ENCODE peak calls at places on chromosomes 13 and 19, in eight cellular contexts. V is esophagus squamous epithelium, W is lower lobe of right lung, I is WTC11, B is pancreas, L is H9, A is tibial nerve, H is AG04449. D is an unnamed sample.

GRCh38 chr13:94703271-94703670 is 9.1 kb downstream of the SOX21 start:
- DNase-seq in H (no peak), B (no peak), A (no peak), I (peak), V (no peak), L (peak), W (no peak), D (no peak)

GRCh38 chr13:23330356-23330755 is 103.1 kb downstream of the SACS start:
- DNase-seq in V (no peak), H (no peak), A (no peak), L (no peak), B (no peak), W (no peak), I (no peak), D (no peak)

GRCh38 chr13:105965910-105966309 is 569.6 kb downstream of the EFNB2 start:
- DNase-seq in V (no peak), I (no peak), L (no peak), A (no peak), W (no peak), H (no peak), B (no peak), D (no peak)

GRCh38 chr13:24131749-24132148 is 28.8 kb upstream of the SPATA13 start:
- DNase-seq in H (no peak), A (no peak), V (no peak), B (no peak), L (no peak), I (no peak), W (no peak), D (no peak)

GRCh38 chr19:1967087-1967608 is 26.2 kb downstream of the CSNK1G2 start:
- DNase-seq in V (no peak), W (no peak), B (no peak), I (no peak), L (no peak), A (no peak), H (no peak), D (no peak)

GRCh38 chr13:45391926-45392325 is 26.2 kb downstream of the SLC25A30 start:
- DNase-seq in A (no peak), V (no peak), W (no peak), L (no peak), B (no peak), H (no peak), I (no peak), D (no peak)

GRCh38 chr19:4929186-4929585 is 19.9 kb downstream of the UHRF1 start:
- DNase-seq in I (no peak), B (no peak), L (no peak), V (no peak), A (no peak), H (no peak), W (no peak), D (peak)

GRCh38 chr19:46935066-46935663 is 74.4 kb downstream of the ARHGAP35 start:
- DNase-seq in V (no peak), B (no peak), H (no peak), I (no peak), W (no peak), A (no peak), L (no peak), D (no peak)

GRCh38 chr13:106405731-106406130 is 129.7 kb downstream of the EFNB2 start:
- DNase-seq in V (no peak), W (no peak), I (no peak), L (no peak), H (no peak), A (no peak), B (no peak), D (no peak)

GRCh38 chr19:1110809-1111640 is 7.2 kb downstream of the GPX4 start:
- DNase-seq in V (no peak), I (no peak), H (no peak), B (no peak), W (no peak), L (no peak), A (no peak), D (no peak)

GRCh38 chr13:33249066-33249465 is 36.5 kb downstream of the STARD13 start:
- DNase-seq in A (no peak), L (no peak), I (no peak), V (no peak), H (no peak), W (no peak), B (no peak), D (peak)

GRCh38 chr19:43664008-43664407 is 6.0 kb downstream of the PLAUR start:
- DNase-seq in B (no peak), A (no peak), L (no peak), I (no peak), H (no peak), W (no peak), V (no peak), D (no peak)

GRCh38 chr19:50358483-50359431 is 6.7 kb downstream of the NAPSA start:
- DNase-seq in W (peak), A (no peak), B (peak), L (no peak), H (no peak), I (no peak), V (no peak), D (peak)

GRCh38 chr19:3179739-3180293 is 1.2 kb downstream of the S1PR4 start:
- DNase-seq in A (no peak), W (no peak), L (peak), I (no peak), V (no peak), B (no peak), H (no peak), D (no peak)

GRCh38 chr13:85665286-85665685 is 133.9 kb downstream of the SLITRK6 start:
- DNase-seq in A (no peak), B (no peak), H (no peak), I (no peak), W (no peak), L (no peak), V (no peak), D (peak)

GRCh38 chr13:104253063-104253680 is 1187.0 kb upstream of the SLC10A2 start:
- DNase-seq in W (no peak), L (no peak), B (no peak), V (no peak), A (no peak), I (no peak), H (no peak), D (peak)

GRCh38 chr13:57569981-57570380 is 61.6 kb upstream of the PCDH17 start:
- DNase-seq in W (no peak), B (no peak), H (no peak), A (no peak), I (no peak), V (no peak), L (no peak), D (peak)

DNA sequence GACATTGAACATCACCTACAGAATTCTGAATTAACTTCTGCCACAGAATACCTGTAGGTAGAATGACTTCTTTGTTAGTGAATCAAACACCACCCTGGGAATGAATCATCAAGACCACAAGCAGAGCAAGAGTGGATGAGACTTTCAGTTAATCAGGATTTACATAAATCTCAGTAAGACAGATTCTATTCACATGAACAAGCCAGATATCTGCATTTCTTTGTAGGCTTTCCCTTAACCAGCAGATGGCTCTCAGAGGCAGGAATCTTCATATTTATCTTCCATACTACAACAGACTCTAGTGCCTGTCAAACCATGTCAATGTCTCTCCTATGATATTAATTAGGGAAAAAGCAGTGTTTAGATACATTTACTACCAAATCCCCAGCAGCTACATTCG is 412.1 kb downstream of the KLF12 start:
- DNase-seq in W (no peak), H (no peak), V (no peak), L (no peak), A (no peak), I (no peak), B (no peak), D (peak)
- TF ChIP-seq CTCF in W (no peak), H (peak), V (no peak), L (peak), A (no peak), I (no peak), B (no peak), D (no peak)

GRCh38 chr19:44777715-44778347 is at the start of gene CBLC:
- DNase-seq in V (no peak), H (no peak), B (peak), W (peak), A (no peak), L (peak), I (peak), D (no peak)
- TF ChIP-seq CTCF in V (no peak), H (no peak), B (no peak), W (peak), A (no peak), L (peak), I (no peak), D (no peak)

DNA sequence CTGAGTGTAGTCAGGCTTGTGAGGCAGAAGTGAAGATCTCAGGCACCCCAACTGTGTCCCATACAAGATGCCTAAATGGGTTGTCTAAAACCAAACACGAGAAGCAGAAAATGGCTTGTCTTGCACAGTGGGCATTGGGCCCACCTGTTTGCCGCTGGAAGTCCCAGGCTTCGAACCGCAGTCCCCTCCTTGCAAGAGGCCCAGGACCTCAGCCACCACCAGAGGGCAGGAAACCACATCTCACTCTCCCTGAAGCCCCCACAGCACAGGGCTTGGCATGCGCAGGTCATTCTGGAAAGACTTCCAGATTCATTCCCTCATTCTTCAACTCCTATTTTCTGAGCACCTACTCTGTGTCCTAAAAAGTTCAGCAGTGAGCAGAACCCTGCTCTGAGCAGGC is 973.7 kb downstream of the UQCRFS1 start:
- DNase-seq in A (no peak), H (no peak), I (peak), W (no peak), B (no peak), L (peak), V (no peak), D (no peak)
- TF ChIP-seq CTCF in A (no peak), H (no peak), I (peak), W (no peak), B (no peak), L (peak), V (no peak), D (no peak)

GRCh38 chr13:43905435-43906031 is 25.8 kb downstream of the LACC1 start:
- DNase-seq in I (no peak), A (peak), L (no peak), V (no peak), B (no peak), H (no peak), W (no peak), D (peak)
- TF ChIP-seq CTCF in I (peak), A (peak), L (peak), V (peak), B (peak), H (peak), W (peak), D (peak)